ENCODE peak calls at places on chromosomes 4 and X, in seven cellular contexts. One of them, this sample, is unnamed.

GRCh38 chr4:120730777-120731320 is 191.7 kb downstream of the PRDM5 start:
- DNase-seq in H1: no peak
- DNase-seq in mesenchymal stem cell: no peak
- DNase-seq in IMR-90: no peak
- DNase-seq in H9: no peak
- DNase-seq in mesendoderm: no peak
- DNase-seq in trophoblast cell: no peak
- DNase-seq in this sample: no peak

GRCh38 chr4:24564488-24564887 is 19.9 kb downstream of the DHX15 start:
- DNase-seq in H1: no peak
- DNase-seq in mesenchymal stem cell: peak
- DNase-seq in IMR-90: peak
- DNase-seq in H9: no peak
- DNase-seq in mesendoderm: no peak
- DNase-seq in trophoblast cell: no peak
- DNase-seq in this sample: no peak

GRCh38 chr4:177441061-177441802 is 1.0 kb downstream of the AGA start:
- DNase-seq in H1: no peak
- DNase-seq in mesenchymal stem cell: peak
- DNase-seq in IMR-90: peak
- DNase-seq in H9: no peak
- DNase-seq in mesendoderm: peak
- DNase-seq in trophoblast cell: no peak
- DNase-seq in this sample: no peak

GRCh38 chrX:154002215-154002719 is 17.4 kb downstream of the IRAK1 start:
- DNase-seq in H1: no peak
- DNase-seq in mesenchymal stem cell: peak
- DNase-seq in IMR-90: peak
- DNase-seq in H9: no peak
- DNase-seq in mesendoderm: peak
- DNase-seq in trophoblast cell: no peak
- DNase-seq in this sample: no peak

GRCh38 chrX:22206781-22207180 is 65.9 kb upstream of the CBLL2 start:
- DNase-seq in H1: no peak
- DNase-seq in mesenchymal stem cell: no peak
- DNase-seq in IMR-90: no peak
- DNase-seq in H9: no peak
- DNase-seq in mesendoderm: no peak
- DNase-seq in trophoblast cell: no peak
- DNase-seq in this sample: no peak

GRCh38 chr4:114180481-114180880 is 201.0 kb upstream of the ARSJ start:
- DNase-seq in H1: peak
- DNase-seq in mesenchymal stem cell: peak
- DNase-seq in IMR-90: peak
- DNase-seq in H9: peak
- DNase-seq in mesendoderm: peak
- DNase-seq in trophoblast cell: no peak
- DNase-seq in this sample: peak

GRCh38 chr4:25308761-25309160 is 3.8 kb upstream of the ZCCHC4 start:
- DNase-seq in H1: no peak
- DNase-seq in mesenchymal stem cell: peak
- DNase-seq in IMR-90: peak
- DNase-seq in H9: no peak
- DNase-seq in mesendoderm: no peak
- DNase-seq in trophoblast cell: no peak
- DNase-seq in this sample: no peak

GRCh38 chr4:73259552-73260140 is 1.0 kb upstream of the ANKRD17 start:
- DNase-seq in H1: no peak
- DNase-seq in mesenchymal stem cell: no peak
- DNase-seq in IMR-90: no peak
- DNase-seq in H9: no peak
- DNase-seq in mesendoderm: no peak
- DNase-seq in trophoblast cell: no peak
- DNase-seq in this sample: no peak

GRCh38 chr4:71052716-71053115 is 59.3 kb downstream of the DCK start:
- DNase-seq in H1: no peak
- DNase-seq in mesenchymal stem cell: no peak
- DNase-seq in IMR-90: no peak
- DNase-seq in H9: no peak
- DNase-seq in mesendoderm: no peak
- DNase-seq in trophoblast cell: no peak
- DNase-seq in this sample: no peak

GRCh38 chrX:666762-667161 is 36.2 kb downstream of the SHOX start:
- DNase-seq in H1: no peak
- DNase-seq in mesenchymal stem cell: no peak
- DNase-seq in IMR-90: no peak
- DNase-seq in H9: no peak
- DNase-seq in mesendoderm: peak
- DNase-seq in trophoblast cell: peak
- DNase-seq in this sample: no peak

GRCh38 chr4:48578132-48578964 is 88.3 kb downstream of the ZAR1 start:
- DNase-seq in H1: no peak
- DNase-seq in mesenchymal stem cell: peak
- DNase-seq in IMR-90: peak
- DNase-seq in H9: peak
- DNase-seq in mesendoderm: peak
- DNase-seq in trophoblast cell: peak
- DNase-seq in this sample: peak

GRCh38 chr4:111066887-111067286 is 444.0 kb upstream of the PITX2 start:
- DNase-seq in H1: no peak
- DNase-seq in mesenchymal stem cell: peak
- DNase-seq in IMR-90: peak
- DNase-seq in H9: no peak
- DNase-seq in mesendoderm: peak
- DNase-seq in trophoblast cell: no peak
- DNase-seq in this sample: no peak

GRCh38 chr4:148955926-148956325 is 513.7 kb upstream of the NR3C2 start:
- DNase-seq in H1: no peak
- DNase-seq in mesenchymal stem cell: peak
- DNase-seq in IMR-90: peak
- DNase-seq in H9: no peak
- DNase-seq in mesendoderm: no peak
- DNase-seq in trophoblast cell: no peak
- DNase-seq in this sample: no peak

GRCh38 chrX:78643106-78643505 is 16.0 kb downstream of the RTL3 start:
- DNase-seq in H1: no peak
- DNase-seq in mesenchymal stem cell: peak
- DNase-seq in IMR-90: peak
- DNase-seq in H9: no peak
- DNase-seq in mesendoderm: peak
- DNase-seq in trophoblast cell: no peak
- DNase-seq in this sample: no peak

GRCh38 chr4:151674804-151675290 is 86.0 kb downstream of the GATB start:
- DNase-seq in H1: peak
- DNase-seq in mesenchymal stem cell: peak
- DNase-seq in IMR-90: no peak
- DNase-seq in H9: peak
- DNase-seq in mesendoderm: peak
- DNase-seq in trophoblast cell: no peak
- DNase-seq in this sample: no peak

GRCh38 chrX:123731987-123732678 is 719 bp downstream of the THOC2 start:
- DNase-seq in H1: no peak
- DNase-seq in mesenchymal stem cell: peak
- DNase-seq in IMR-90: peak
- DNase-seq in H9: no peak
- DNase-seq in mesendoderm: peak
- DNase-seq in trophoblast cell: peak
- DNase-seq in this sample: no peak

GRCh38 chr4:170705907-170706306 is 616.2 kb upstream of the AADAT start:
- DNase-seq in H1: no peak
- DNase-seq in mesenchymal stem cell: no peak
- DNase-seq in IMR-90: no peak
- DNase-seq in H9: no peak
- DNase-seq in mesendoderm: no peak
- DNase-seq in trophoblast cell: no peak
- DNase-seq in this sample: no peak

GRCh38 chrX:15737957-15738685 is at the start of gene CA5B:
- DNase-seq in H1: peak
- DNase-seq in mesenchymal stem cell: peak
- DNase-seq in IMR-90: peak
- DNase-seq in H9: peak
- DNase-seq in mesendoderm: peak
- DNase-seq in trophoblast cell: peak
- DNase-seq in this sample: peak

DNA sequence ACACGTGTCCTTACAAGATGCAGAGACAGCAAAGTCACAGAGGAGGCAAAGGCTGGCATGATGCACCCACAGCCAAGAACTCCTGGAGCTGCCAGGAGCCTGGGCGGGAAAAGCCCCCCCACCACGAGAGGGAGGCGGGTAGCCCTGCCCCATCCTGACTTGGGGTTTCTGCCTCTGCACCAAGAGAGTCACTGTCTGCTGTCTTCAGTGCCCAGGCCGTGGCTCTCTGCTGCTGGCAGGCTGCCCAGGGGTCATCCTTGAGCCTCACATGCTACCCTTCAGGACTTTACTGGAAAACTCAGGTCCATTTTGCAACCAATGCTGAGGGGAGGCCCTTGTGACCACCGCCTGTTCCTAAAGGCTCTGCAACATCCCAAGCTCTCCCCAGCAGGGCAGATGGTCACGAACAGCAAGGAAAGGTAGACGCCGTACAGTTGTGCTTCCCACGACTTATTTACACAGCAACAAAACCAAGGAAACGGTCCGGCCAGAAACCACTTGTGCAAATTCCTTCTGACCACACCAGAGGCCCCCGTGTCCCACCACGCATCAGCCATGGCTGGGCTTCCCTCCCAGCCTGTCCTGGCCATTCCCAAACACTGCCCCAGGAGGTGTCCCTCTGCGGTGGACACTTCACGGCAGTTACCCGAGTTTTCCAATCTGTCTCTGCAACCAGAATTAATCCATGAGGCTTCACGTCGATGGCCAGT is 56.9 kb downstream of the ACOX3 start:
- DNase-seq in H1: no peak
- DNase-seq in mesenchymal stem cell: peak
- DNase-seq in IMR-90: peak
- DNase-seq in H9: no peak
- DNase-seq in mesendoderm: no peak
- DNase-seq in trophoblast cell: no peak
- DNase-seq in this sample: no peak
- H3K27ac ChIP-seq in H1: no peak
- H3K27ac ChIP-seq in mesenchymal stem cell: no peak
- H3K27ac ChIP-seq in IMR-90: no peak
- H3K27ac ChIP-seq in H9: no peak
- H3K27ac ChIP-seq in mesendoderm: no peak
- H3K27ac ChIP-seq in trophoblast cell: peak
- H3K27ac ChIP-seq in this sample: no peak

GRCh38 chrX:137999542-137999941 is 433.6 kb downstream of the ZIC3 start:
- DNase-seq in H1: no peak
- DNase-seq in mesenchymal stem cell: no peak
- DNase-seq in IMR-90: no peak
- DNase-seq in H9: no peak
- DNase-seq in mesendoderm: no peak
- DNase-seq in trophoblast cell: no peak
- DNase-seq in this sample: no peak
- H4K8ac ChIP-seq in H1: no peak
- H4K8ac ChIP-seq in mesenchymal stem cell: no peak
- H4K8ac ChIP-seq in IMR-90: no peak
- H4K8ac ChIP-seq in H9: peak
- H4K8ac ChIP-seq in mesendoderm: no peak
- H4K8ac ChIP-seq in trophoblast cell: no peak
- H4K8ac ChIP-seq in this sample: no peak

DNA sequence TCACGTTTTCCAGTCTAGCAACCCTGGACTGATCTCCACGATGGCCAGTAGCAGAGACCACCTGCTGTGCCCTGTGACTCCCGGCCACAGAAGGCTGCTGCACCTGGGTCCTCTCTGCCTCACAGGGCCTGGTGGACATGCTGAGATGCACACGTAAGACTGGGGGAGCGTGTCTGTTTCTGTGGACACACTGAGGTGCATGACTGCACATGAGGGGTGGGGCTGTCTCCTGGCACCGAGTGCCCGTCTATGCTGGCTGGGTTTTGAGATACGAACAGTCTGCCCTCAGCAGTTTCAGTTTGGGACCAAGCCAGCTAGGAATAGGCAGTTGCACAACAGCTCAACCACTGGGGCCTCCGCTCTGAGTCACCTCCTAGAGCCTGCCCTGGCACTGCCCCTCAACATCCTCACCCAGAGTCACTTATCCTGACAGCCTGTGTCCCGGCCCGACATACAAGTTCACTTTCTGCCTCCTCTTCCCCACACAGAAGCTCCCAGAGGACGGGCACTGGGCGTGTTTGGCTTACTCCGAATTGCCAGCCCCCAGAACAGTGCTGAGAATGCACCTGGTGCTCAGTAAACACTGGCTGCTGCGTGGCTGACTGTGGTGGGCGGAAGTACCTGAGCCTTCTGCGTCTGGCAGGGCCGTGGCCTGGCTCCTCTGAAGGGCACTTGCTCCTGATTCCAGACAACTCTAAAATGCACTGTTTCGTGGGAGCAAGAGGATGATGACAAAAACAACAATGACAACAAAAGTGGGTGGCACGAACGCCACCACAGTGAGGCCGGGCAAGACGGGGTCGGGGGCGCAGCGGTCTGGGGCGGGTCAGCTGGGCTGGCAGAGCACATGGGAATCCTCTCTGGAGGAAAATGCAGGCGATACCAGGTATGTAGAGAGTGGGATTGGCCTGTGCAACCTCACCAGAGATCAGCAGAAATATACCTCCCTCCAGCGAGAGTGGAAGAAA is 30.9 kb downstream of the RNF212 start:
- DNase-seq in H1: no peak
- DNase-seq in mesenchymal stem cell: peak
- DNase-seq in IMR-90: peak
- DNase-seq in H9: peak
- DNase-seq in mesendoderm: no peak
- DNase-seq in trophoblast cell: no peak
- DNase-seq in this sample: no peak
- H3K27ac ChIP-seq in H1: no peak
- H3K27ac ChIP-seq in mesenchymal stem cell: peak
- H3K27ac ChIP-seq in IMR-90: no peak
- H3K27ac ChIP-seq in H9: no peak
- H3K27ac ChIP-seq in mesendoderm: no peak
- H3K27ac ChIP-seq in trophoblast cell: no peak
- H3K27ac ChIP-seq in this sample: no peak

GRCh38 chr4:166008510-166008909 is 135.5 kb downstream of the TLL1 start:
- DNase-seq in H1: no peak
- DNase-seq in mesenchymal stem cell: no peak
- DNase-seq in IMR-90: no peak
- DNase-seq in H9: no peak
- DNase-seq in mesendoderm: no peak
- DNase-seq in trophoblast cell: no peak
- DNase-seq in this sample: no peak
- H4K8ac ChIP-seq in H1: no peak
- H4K8ac ChIP-seq in mesenchymal stem cell: no peak
- H4K8ac ChIP-seq in IMR-90: no peak
- H4K8ac ChIP-seq in H9: no peak
- H4K8ac ChIP-seq in mesendoderm: no peak
- H4K8ac ChIP-seq in trophoblast cell: no peak
- H4K8ac ChIP-seq in this sample: no peak

GRCh38 chr4:118175506-118175905 is 141.2 kb downstream of the NDST3 start:
- DNase-seq in H1: no peak
- DNase-seq in mesenchymal stem cell: no peak
- DNase-seq in IMR-90: no peak
- DNase-seq in H9: no peak
- DNase-seq in mesendoderm: peak
- DNase-seq in trophoblast cell: no peak
- DNase-seq in this sample: no peak
- H3K27ac ChIP-seq in H1: no peak
- H3K27ac ChIP-seq in mesenchymal stem cell: no peak
- H3K27ac ChIP-seq in IMR-90: peak
- H3K27ac ChIP-seq in H9: no peak
- H3K27ac ChIP-seq in mesendoderm: no peak
- H3K27ac ChIP-seq in trophoblast cell: no peak
- H3K27ac ChIP-seq in this sample: no peak

GRCh38 chr4:84418032-84418709 is 80.9 kb downstream of the NKX6-1 start:
- DNase-seq in H1: no peak
- DNase-seq in mesenchymal stem cell: no peak
- DNase-seq in IMR-90: no peak
- DNase-seq in H9: no peak
- DNase-seq in mesendoderm: no peak
- DNase-seq in trophoblast cell: no peak
- DNase-seq in this sample: no peak
- H4K8ac ChIP-seq in H1: no peak
- H4K8ac ChIP-seq in mesenchymal stem cell: no peak
- H4K8ac ChIP-seq in IMR-90: no peak
- H4K8ac ChIP-seq in H9: no peak
- H4K8ac ChIP-seq in mesendoderm: no peak
- H4K8ac ChIP-seq in trophoblast cell: no peak
- H4K8ac ChIP-seq in this sample: no peak

This sample was measured in neuronal stem cell.